ENCODE peak calls at places on chromosomes 5 and 9, in four cellular contexts. W is heart left ventricle, V is K562, E is fibroblast of lung. H is an unnamed sample.

GRCh38 chr9:109990541-109990940 is 210.5 kb downstream of the PALM2AKAP2 start:
- DNase-seq in V (no peak), W (no peak), E (peak; percentile 55), H (no peak)

GRCh38 chr5:123776761-123777160 is 264.8 kb downstream of the CSNK1G3 start:
- DNase-seq in W (no peak), E (peak; percentile 39), V (no peak), H (no peak)

GRCh38 chr5:134151723-134152122 is 25.0 kb downstream of the SKP1 start:
- DNase-seq in V (no peak), E (no peak), W (no peak), H (no peak)

GRCh38 chr9:2655411-2655901 is 33.9 kb downstream of the VLDLR start:
- DNase-seq in E (peak; percentile 84), W (no peak), V (no peak), H (no peak)

GRCh38 chr5:124111886-124112285 is 599.9 kb downstream of the CSNK1G3 start:
- DNase-seq in W (no peak), E (no peak), V (no peak), H (no peak)

GRCh38 chr5:9196403-9197224 is 349.3 kb downstream of the SEMA5A start:
- DNase-seq in W (no peak), E (peak; percentile 31), V (no peak), H (no peak)

GRCh38 chr5:37847978-37848425 is 8.2 kb upstream of the GDNF start:
- DNase-seq in V (no peak), E (peak; percentile 58), W (no peak), H (no peak)

GRCh38 chr5:144504929-144505578 is 334.4 kb downstream of the KCTD16 start:
- DNase-seq in E (no peak), V (no peak), W (no peak), H (no peak)

GRCh38 chr5:173018352-173018751 is 34.8 kb downstream of the ATP6V0E1 start:
- DNase-seq in E (no peak), V (no peak), W (no peak), H (no peak)

GRCh38 chr5:8843766-8844165 is 702.1 kb downstream of the SEMA5A start:
- DNase-seq in V (no peak), E (peak; percentile 89), W (no peak), H (no peak)

GRCh38 chr5:54745599-54745998 is 228.0 kb downstream of the SNX18 start:
- DNase-seq in E (no peak), V (no peak), W (no peak), H (no peak)

GRCh38 chr5:74895906-74896305 is 29.7 kb upstream of the FAM169A start:
- DNase-seq in W (peak; percentile 80), V (no peak), E (peak; percentile 82), H (no peak)

GRCh38 chr5:44051591-44051990 is 337.6 kb downstream of the FGF10 start:
- DNase-seq in V (no peak), E (no peak), W (no peak), H (no peak)

GRCh38 chr9:16673171-16673570 is 197.3 kb downstream of the BNC2 start:
- DNase-seq in V (no peak), E (no peak), W (no peak), H (no peak)

GRCh38 chr5:168066536-168067208 is 224.8 kb upstream of the WWC1 start:
- DNase-seq in E (no peak), V (no peak), W (no peak), H (no peak)

GRCh38 chr5:110134963-110135935 is 445.5 kb downstream of the MAN2A1 start:
- DNase-seq in W (no peak), V (no peak), E (no peak), H (no peak)

GRCh38 chr5:133928690-133929393 is 39.6 kb downstream of the C5orf15 start:
- DNase-seq in V (no peak), E (no peak), W (no peak), H (peak; percentile 38)

GRCh38 chr5:79577693-79578092 is 34.5 kb upstream of the TENT2 start:
- DNase-seq in W (no peak), E (no peak), V (no peak), H (no peak)

GRCh38 chr5:27290166-27290565 is 251.8 kb upstream of the CDH9 start:
- DNase-seq in E (no peak), W (no peak), V (no peak), H (no peak)

GRCh38 chr9:138098116-138098907 is 220.7 kb downstream of the CACNA1B start:
- DNase-seq in E (no peak), V (no peak), W (no peak), H (no peak)

GRCh38 chr5:95919658-95920057 is 42.0 kb downstream of the ELL2 start:
- DNase-seq in W (no peak), E (no peak), V (no peak), H (no peak)

GRCh38 chr9:90860382-90860781 is 58.8 kb downstream of the SYK start:
- DNase-seq in V (no peak), W (no peak), E (no peak), H (no peak)

GRCh38 chr5:172533399-172534228 is 79.3 kb upstream of the SH3PXD2B start:
- DNase-seq in W (peak; percentile 19), V (no peak), E (no peak), H (no peak)

GRCh38 chr9:129326061-129327005 is 148.3 kb upstream of the IER5L start:
- DNase-seq in V (no peak), W (no peak), E (no peak), H (no peak)
- TF ChIP-seq CTCF in V (no peak), W (no peak), E (no peak), H (no peak)

GRCh38 chr5:82259172-82259800 is 18.9 kb downstream of the RPS23 start:
- DNase-seq in W (no peak), E (peak; percentile 63), V (no peak), H (no peak)
- TF ChIP-seq CTCF in W (peak; percentile 51), E (peak; percentile 61), V (peak; percentile 31), H (no peak)

GRCh38 chr5:170411100-170411499 is 21.9 kb upstream of the KCNMB1 start:
- DNase-seq in E (no peak), V (peak; percentile 32), W (no peak), H (no peak)
- TF ChIP-seq CTCF in E (no peak), V (peak; percentile 32), W (no peak), H (no peak)

GRCh38 chr5:140107312-140108092 is 6.4 kb upstream of the PURA start:
- DNase-seq in E (peak; percentile 90), V (peak; percentile 89), W (peak; percentile 95), H (peak; percentile 92)

GRCh38 chr5:140108093-140109049 is 5.5 kb upstream of the PURA start:
- DNase-seq in V (no peak), W (peak; percentile 22), E (no peak), H (peak; percentile 22)

GRCh38 chr5:140106805-140107311 is 7.1 kb upstream of the PURA start:
- DNase-seq in W (no peak), V (no peak), E (no peak), H (no peak)

GRCh38 chr5:140104100-140104499 is 9.8 kb upstream of the PURA start:
- DNase-seq in W (no peak), E (no peak), V (no peak), H (no peak)

GRCh38 chr5:140106101-140106500 is 7.8 kb upstream of the PURA start:
- DNase-seq in V (no peak), E (no peak), W (no peak), H (no peak)
- TF ChIP-seq CTCF in V (no peak), E (no peak), W (no peak), H (no peak)

GRCh38 chr9:4922730-4923129 is 62.3 kb upstream of the JAK2 start:
- DNase-seq in E (no peak), W (no peak), V (no peak), H (no peak)

GRCh38 chr9:4922101-4922500 is 63.0 kb upstream of the JAK2 start:
- DNase-seq in V (no peak), E (no peak), W (no peak), H (no peak)

GRCh38 chr9:4923141-4923540 is 61.9 kb upstream of the JAK2 start:
- DNase-seq in E (no peak), V (no peak), W (no peak), H (no peak)

GRCh38 chr9:4926239-4926638 is 58.8 kb upstream of the JAK2 start:
- DNase-seq in W (no peak), V (no peak), E (no peak), H (no peak)

DNA sequence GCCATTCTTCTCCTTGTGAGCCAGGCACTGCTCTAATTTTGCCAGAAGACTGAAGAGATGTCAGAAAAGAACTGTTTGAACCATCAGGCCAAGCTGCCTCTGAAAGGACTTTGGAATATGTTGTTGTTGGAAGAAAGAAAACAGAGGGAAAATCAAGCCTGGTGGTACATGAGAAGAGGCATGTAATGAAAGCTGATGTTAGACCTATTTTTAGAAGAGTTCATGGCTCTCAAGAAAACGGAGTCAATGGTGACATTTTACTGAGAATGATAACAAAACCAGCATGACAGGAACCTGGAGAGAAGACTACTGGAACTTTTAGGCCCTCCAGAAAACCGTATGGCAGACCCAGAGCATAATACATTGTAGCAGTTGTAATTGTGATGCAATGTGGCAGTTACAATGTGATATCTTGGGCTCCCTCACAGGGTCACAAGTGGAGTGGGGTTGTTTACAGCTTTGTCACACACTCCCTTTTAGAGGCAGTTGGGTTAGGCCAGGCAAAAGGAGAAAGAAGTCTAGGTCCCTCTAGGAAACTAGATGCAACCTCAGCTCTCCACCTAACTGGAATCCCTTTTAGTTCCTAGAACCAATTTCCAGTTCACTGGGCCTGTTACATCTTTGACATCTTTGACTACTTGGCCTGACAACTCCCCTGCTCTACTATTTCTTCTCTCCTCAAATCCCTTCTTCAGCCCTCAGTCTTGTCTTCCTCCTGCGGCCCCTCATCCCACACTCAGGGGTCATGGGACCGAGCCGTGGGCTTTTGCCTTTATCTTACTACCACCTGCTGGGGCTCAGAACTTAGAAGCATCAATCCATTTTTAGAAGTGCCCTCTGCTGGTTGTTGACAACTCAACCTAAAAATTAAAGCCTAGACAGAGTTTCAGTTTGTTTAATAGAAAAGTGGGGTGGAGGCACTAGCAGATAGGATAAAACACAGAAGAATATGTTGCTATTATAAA is 61.2 kb upstream of the JAK2 start:
- DNase-seq in V (peak; percentile 33), W (no peak), E (peak; percentile 60), H (no peak)
- TF ChIP-seq CTCF in V (peak; percentile 95), W (no peak), E (peak; percentile 50), H (no peak)

GRCh38 chr5:169701910-169702451 is 64.9 kb downstream of the DOCK2 start:
- DNase-seq in V (no peak), W (no peak), E (peak; percentile 76), H (no peak)
- TF ChIP-seq CTCF in V (peak; percentile 47), W (peak; percentile 47), E (peak; percentile 67), H (no peak)

DNA sequence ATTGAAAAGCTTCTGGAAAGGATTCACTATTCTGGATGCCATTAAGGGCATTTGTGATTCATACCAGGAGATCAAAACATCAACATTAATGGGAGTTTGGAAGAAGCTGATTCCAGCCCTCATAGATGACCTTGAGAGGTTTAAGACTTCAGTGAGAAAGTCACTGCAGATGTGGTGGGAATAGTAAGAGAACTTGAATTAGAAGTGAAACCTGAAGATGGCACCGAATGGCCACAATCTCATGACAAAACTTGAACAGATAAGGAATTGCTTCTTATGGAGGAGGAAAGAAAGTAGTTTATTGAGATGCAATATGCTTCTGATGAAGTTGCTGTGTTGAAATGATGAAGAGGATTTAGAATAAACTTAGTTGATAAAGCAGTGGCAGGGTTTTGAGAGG is 254.6 kb upstream of the SLC24A2 start:
- DNase-seq in W (no peak), V (no peak), E (peak; percentile 15), H (no peak)
- TF ChIP-seq CTCF in W (no peak), V (no peak), E (no peak), H (no peak)

DNA sequence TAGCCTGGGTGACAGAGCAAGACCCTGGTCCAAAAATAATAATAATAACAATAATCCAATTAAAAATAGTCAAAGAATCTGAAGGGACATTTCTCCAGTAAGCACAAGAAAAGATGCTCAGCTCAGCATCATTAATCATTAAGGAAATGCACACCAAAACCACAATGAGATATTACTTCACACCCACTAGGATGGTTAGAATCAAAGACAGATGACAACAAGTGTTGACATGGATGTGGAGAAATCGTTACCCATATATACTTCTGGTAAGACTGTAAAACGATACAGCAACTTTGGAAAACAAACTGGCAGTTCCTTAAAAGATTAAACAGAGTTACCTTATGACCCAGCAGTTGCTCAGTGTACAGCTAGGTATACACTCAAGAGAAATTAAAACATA is 5.3 kb upstream of the FANCG start:
- DNase-seq in E (no peak), V (no peak), W (no peak), H (no peak)
- TF ChIP-seq CTCF in E (no peak), V (no peak), W (no peak), H (no peak)

H was measured in activated B cell treated with CpG ODN at 0.5 μM for 24 hours.